ENCODE peak calls at places on chromosome 1, in ten cellular contexts. One of them, this sample, is unnamed.

GRCh38 chr1:153734380-153735089 is 6.7 kb downstream of the INTS3 start:
- DNase-seq in IMR-90: no peak
- DNase-seq in thyroid gland: peak; percentile 61
- DNase-seq in stomach: no peak
- DNase-seq in upper lobe of left lung: no peak
- DNase-seq in uterus: no peak
- DNase-seq in A549: no peak
- DNase-seq in tibial nerve: no peak
- DNase-seq in right lobe of liver: no peak
- DNase-seq in breast epithelium: no peak
- DNase-seq in this sample: no peak

GRCh38 chr1:22131875-22132486 is 10.9 kb downstream of the WNT4 start:
- DNase-seq in IMR-90: no peak
- DNase-seq in thyroid gland: peak; percentile 66
- DNase-seq in stomach: peak; percentile 68
- DNase-seq in upper lobe of left lung: peak; percentile 87
- DNase-seq in uterus: no peak
- DNase-seq in A549: peak; percentile 43
- DNase-seq in tibial nerve: no peak
- DNase-seq in right lobe of liver: no peak
- DNase-seq in breast epithelium: no peak
- DNase-seq in this sample: no peak

GRCh38 chr1:67367370-67368345 is 60.0 kb downstream of the IL12RB2 start:
- DNase-seq in IMR-90: peak; percentile 14
- DNase-seq in thyroid gland: peak; percentile 89
- DNase-seq in stomach: peak; percentile 71
- DNase-seq in upper lobe of left lung: no peak
- DNase-seq in uterus: peak; percentile 21
- DNase-seq in A549: peak; percentile 42
- DNase-seq in tibial nerve: no peak
- DNase-seq in right lobe of liver: peak; percentile 89
- DNase-seq in breast epithelium: no peak
- DNase-seq in this sample: no peak

GRCh38 chr1:905811-906531 is 17.8 kb upstream of the SAMD11 start:
- DNase-seq in IMR-90: no peak
- DNase-seq in thyroid gland: no peak
- DNase-seq in stomach: peak; percentile 27
- DNase-seq in upper lobe of left lung: peak; percentile 75
- DNase-seq in uterus: peak; percentile 28
- DNase-seq in A549: no peak
- DNase-seq in tibial nerve: peak; percentile 9
- DNase-seq in right lobe of liver: peak; percentile 51
- DNase-seq in breast epithelium: peak; percentile 54
- DNase-seq in this sample: no peak

GRCh38 chr1:22870201-22870871 is 102.3 kb downstream of the LACTBL1 start:
- DNase-seq in IMR-90: peak; percentile 38
- DNase-seq in thyroid gland: peak; percentile 95
- DNase-seq in stomach: peak; percentile 34
- DNase-seq in upper lobe of left lung: no peak
- DNase-seq in uterus: no peak
- DNase-seq in A549: no peak
- DNase-seq in tibial nerve: no peak
- DNase-seq in right lobe of liver: no peak
- DNase-seq in breast epithelium: no peak
- DNase-seq in this sample: no peak

GRCh38 chr1:3029991-3030662 is 8.9 kb downstream of the ACTRT2 start:
- DNase-seq in IMR-90: no peak
- DNase-seq in thyroid gland: no peak
- DNase-seq in stomach: no peak
- DNase-seq in upper lobe of left lung: peak; percentile 77
- DNase-seq in uterus: no peak
- DNase-seq in A549: no peak
- DNase-seq in tibial nerve: no peak
- DNase-seq in right lobe of liver: peak; percentile 39
- DNase-seq in breast epithelium: peak; percentile 43
- DNase-seq in this sample: no peak

GRCh38 chr1:15452866-15453571 is 3.5 kb upstream of the CELA2A start:
- DNase-seq in IMR-90: no peak
- DNase-seq in thyroid gland: no peak
- DNase-seq in stomach: no peak
- DNase-seq in upper lobe of left lung: no peak
- DNase-seq in uterus: no peak
- DNase-seq in A549: no peak
- DNase-seq in tibial nerve: no peak
- DNase-seq in right lobe of liver: no peak
- DNase-seq in breast epithelium: no peak
- DNase-seq in this sample: no peak

GRCh38 chr1:43319766-43320165 is 17.9 kb upstream of the MPL start:
- DNase-seq in IMR-90: no peak
- DNase-seq in thyroid gland: no peak
- DNase-seq in stomach: no peak
- DNase-seq in upper lobe of left lung: no peak
- DNase-seq in uterus: no peak
- DNase-seq in A549: no peak
- DNase-seq in tibial nerve: no peak
- DNase-seq in right lobe of liver: no peak
- DNase-seq in breast epithelium: peak; percentile 34
- DNase-seq in this sample: no peak

GRCh38 chr1:55699151-55699695 is 484.1 kb upstream of the USP24 start:
- DNase-seq in IMR-90: no peak
- DNase-seq in thyroid gland: no peak
- DNase-seq in stomach: no peak
- DNase-seq in upper lobe of left lung: no peak
- DNase-seq in uterus: no peak
- DNase-seq in A549: peak; percentile 4
- DNase-seq in tibial nerve: no peak
- DNase-seq in right lobe of liver: no peak
- DNase-seq in breast epithelium: no peak
- DNase-seq in this sample: no peak

GRCh38 chr1:192080671-192081070 is 77.6 kb upstream of the RGS18 start:
- DNase-seq in IMR-90: no peak
- DNase-seq in thyroid gland: no peak
- DNase-seq in stomach: no peak
- DNase-seq in upper lobe of left lung: no peak
- DNase-seq in uterus: no peak
- DNase-seq in A549: no peak
- DNase-seq in tibial nerve: no peak
- DNase-seq in right lobe of liver: no peak
- DNase-seq in breast epithelium: no peak
- DNase-seq in this sample: no peak

GRCh38 chr1:96837817-96838216 is 116.2 kb downstream of the PTBP2 start:
- DNase-seq in IMR-90: no peak
- DNase-seq in thyroid gland: no peak
- DNase-seq in stomach: no peak
- DNase-seq in upper lobe of left lung: no peak
- DNase-seq in uterus: no peak
- DNase-seq in A549: no peak
- DNase-seq in tibial nerve: no peak
- DNase-seq in right lobe of liver: no peak
- DNase-seq in breast epithelium: no peak
- DNase-seq in this sample: no peak

GRCh38 chr1:96843196-96843595 is 121.6 kb downstream of the PTBP2 start:
- DNase-seq in IMR-90: peak; percentile 57
- DNase-seq in thyroid gland: no peak
- DNase-seq in stomach: no peak
- DNase-seq in upper lobe of left lung: no peak
- DNase-seq in uterus: no peak
- DNase-seq in A549: no peak
- DNase-seq in tibial nerve: no peak
- DNase-seq in right lobe of liver: no peak
- DNase-seq in breast epithelium: no peak
- DNase-seq in this sample: no peak

GRCh38 chr1:96842215-96842614 is 120.6 kb downstream of the PTBP2 start:
- DNase-seq in IMR-90: peak; percentile 20
- DNase-seq in thyroid gland: no peak
- DNase-seq in stomach: no peak
- DNase-seq in upper lobe of left lung: no peak
- DNase-seq in uterus: no peak
- DNase-seq in A549: no peak
- DNase-seq in tibial nerve: no peak
- DNase-seq in right lobe of liver: no peak
- DNase-seq in breast epithelium: no peak
- DNase-seq in this sample: no peak

GRCh38 chr1:96843601-96844000 is 122.0 kb downstream of the PTBP2 start:
- DNase-seq in IMR-90: no peak
- DNase-seq in thyroid gland: no peak
- DNase-seq in stomach: no peak
- DNase-seq in upper lobe of left lung: no peak
- DNase-seq in uterus: no peak
- DNase-seq in A549: no peak
- DNase-seq in tibial nerve: no peak
- DNase-seq in right lobe of liver: no peak
- DNase-seq in breast epithelium: no peak
- DNase-seq in this sample: no peak

DNA sequence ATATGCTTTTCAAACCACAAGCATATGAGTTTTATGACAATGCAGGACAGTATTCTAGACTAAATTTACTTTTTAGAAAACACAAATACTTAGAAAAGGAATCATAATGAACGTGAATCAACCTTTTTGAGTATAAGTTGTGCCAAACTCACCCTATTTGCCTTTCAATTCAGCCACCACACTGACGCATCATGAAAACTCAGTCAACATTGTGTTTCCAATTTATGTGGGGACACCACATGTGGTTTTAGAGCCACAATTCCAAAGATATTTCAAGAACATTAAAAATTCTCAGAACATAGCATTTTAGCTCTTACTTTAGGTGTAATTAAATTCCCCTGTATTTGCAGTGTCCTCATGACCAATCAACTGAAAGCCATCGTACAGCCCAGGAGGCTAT is 118.8 kb downstream of the PTBP2 start:
- DNase-seq in IMR-90: no peak
- DNase-seq in thyroid gland: no peak
- DNase-seq in stomach: no peak
- DNase-seq in upper lobe of left lung: no peak
- DNase-seq in uterus: no peak
- DNase-seq in A549: no peak
- DNase-seq in tibial nerve: no peak
- DNase-seq in right lobe of liver: no peak
- DNase-seq in breast epithelium: no peak
- DNase-seq in this sample: no peak
- TF ChIP-seq CTCF in IMR-90: no peak
- TF ChIP-seq CTCF in thyroid gland: no peak
- TF ChIP-seq CTCF in stomach: no peak
- TF ChIP-seq CTCF in upper lobe of left lung: no peak
- TF ChIP-seq CTCF in uterus: no peak
- TF ChIP-seq CTCF in A549: no peak
- TF ChIP-seq CTCF in tibial nerve: no peak
- TF ChIP-seq CTCF in right lobe of liver: no peak
- TF ChIP-seq CTCF in breast epithelium: no peak
- TF ChIP-seq CTCF in this sample: no peak

GRCh38 chr1:203479646-203480045 is 4.0 kb downstream of the PRELP start:
- DNase-seq in IMR-90: peak; percentile 42
- DNase-seq in thyroid gland: no peak
- DNase-seq in stomach: no peak
- DNase-seq in upper lobe of left lung: no peak
- DNase-seq in uterus: no peak
- DNase-seq in A549: no peak
- DNase-seq in tibial nerve: no peak
- DNase-seq in right lobe of liver: no peak
- DNase-seq in breast epithelium: no peak
- DNase-seq in this sample: no peak
- H3K4me3 ChIP-seq in IMR-90: no peak overlapping the region
- H3K4me3 ChIP-seq in thyroid gland: no peak overlapping the region
- H3K4me3 ChIP-seq in stomach: peak overlapping the region; percentile 42
- H3K4me3 ChIP-seq in upper lobe of left lung: peak overlapping the region; percentile 25
- H3K4me3 ChIP-seq in uterus: peak overlapping the region; percentile 64
- H3K4me3 ChIP-seq in A549: no peak overlapping the region
- H3K4me3 ChIP-seq in tibial nerve: no peak overlapping the region
- H3K4me3 ChIP-seq in right lobe of liver: no peak overlapping the region
- H3K4me3 ChIP-seq in breast epithelium: peak overlapping the region; percentile 57
- H3K4me3 ChIP-seq in this sample: no peak overlapping the region

DNA sequence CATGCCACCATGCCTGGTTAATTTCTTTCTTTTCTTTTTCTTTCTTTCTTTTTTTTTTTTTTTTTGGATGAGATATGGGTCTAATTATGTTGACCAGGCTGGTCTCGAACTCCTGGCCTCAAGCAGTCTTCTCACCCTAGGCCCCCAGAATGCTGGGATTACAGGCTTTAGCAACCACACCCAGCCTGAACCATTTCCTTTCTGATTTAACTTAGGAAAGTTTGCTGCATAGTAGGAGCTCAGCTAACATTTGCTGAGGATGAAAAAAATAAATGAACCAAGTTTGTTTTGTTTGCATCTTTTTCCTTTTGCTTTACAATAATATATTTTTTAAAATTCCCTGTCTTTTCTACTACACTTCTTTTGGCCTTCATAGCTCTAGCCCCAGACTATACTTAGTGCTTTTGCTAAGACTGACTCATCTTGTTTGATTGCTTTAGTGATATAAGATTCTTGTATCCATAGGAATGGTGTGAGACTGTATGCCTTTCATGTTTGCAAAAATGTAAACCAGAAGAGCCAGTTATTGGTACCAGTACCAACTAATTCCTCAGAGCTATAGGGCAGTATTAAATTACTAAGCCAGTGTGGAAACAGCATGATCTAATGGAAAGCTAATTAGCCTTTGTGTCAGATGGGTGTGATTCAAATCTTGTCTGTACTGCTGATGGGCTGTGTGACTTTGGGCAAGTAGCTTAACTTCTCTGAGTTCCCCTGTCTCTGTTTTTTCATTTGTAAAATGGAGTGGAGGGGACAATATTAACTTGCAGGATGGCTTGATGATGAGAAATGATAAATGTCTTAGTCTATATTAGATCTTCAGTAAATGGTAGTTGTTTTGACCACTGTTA is 66.9 kb downstream of the NFIA start:
- DNase-seq in IMR-90: no peak
- DNase-seq in thyroid gland: no peak
- DNase-seq in stomach: no peak
- DNase-seq in upper lobe of left lung: no peak
- DNase-seq in uterus: no peak
- DNase-seq in A549: no peak
- DNase-seq in tibial nerve: no peak
- DNase-seq in right lobe of liver: no peak
- DNase-seq in breast epithelium: no peak
- DNase-seq in this sample: no peak
- TF ChIP-seq POLR2A in IMR-90: no peak
- TF ChIP-seq POLR2A in thyroid gland: no peak
- TF ChIP-seq POLR2A in stomach: no peak
- TF ChIP-seq POLR2A in upper lobe of left lung: no peak
- TF ChIP-seq POLR2A in uterus: no peak
- TF ChIP-seq POLR2A in A549: no peak
- TF ChIP-seq POLR2A in tibial nerve: no peak
- TF ChIP-seq POLR2A in right lobe of liver: no peak
- TF ChIP-seq POLR2A in breast epithelium: no peak
- TF ChIP-seq POLR2A in this sample: no peak

GRCh38 chr1:194117582-194117981 is 931.2 kb upstream of the B3GALT2 start:
- DNase-seq in IMR-90: no peak
- DNase-seq in thyroid gland: no peak
- DNase-seq in stomach: no peak
- DNase-seq in upper lobe of left lung: peak; percentile 58
- DNase-seq in uterus: no peak
- DNase-seq in A549: peak; percentile 11
- DNase-seq in tibial nerve: no peak
- DNase-seq in right lobe of liver: no peak
- DNase-seq in breast epithelium: no peak
- DNase-seq in this sample: no peak
- TF ChIP-seq CTCF in IMR-90: no peak
- TF ChIP-seq CTCF in thyroid gland: no peak
- TF ChIP-seq CTCF in stomach: no peak
- TF ChIP-seq CTCF in upper lobe of left lung: no peak
- TF ChIP-seq CTCF in uterus: no peak
- TF ChIP-seq CTCF in A549: no peak
- TF ChIP-seq CTCF in tibial nerve: no peak
- TF ChIP-seq CTCF in right lobe of liver: no peak
- TF ChIP-seq CTCF in breast epithelium: no peak
- TF ChIP-seq CTCF in this sample: no peak